ENCODE peak calls at places on chromosome 7, in four cellular contexts. M is cardiac fibroblast, K is endothelial cell of umbilical vein, Q is K562. S is an unnamed sample.
A peak's percentile ranks its signal among the peaks of the same experiment; 100 is the strongest.

GRCh38 chr7:45584261-45585210 is 10.4 kb downstream of the ADCY1 start:
- DNase-seq in Q (no peak), K (no peak), M (no peak), S (no peak)

GRCh38 chr7:150862356-150862755 is 10.0 kb downstream of the AOC1 start:
- DNase-seq in M (no peak), K (no peak), Q (no peak), S (no peak)

GRCh38 chr7:85682819-85683218 is 496.0 kb upstream of the SEMA3D start:
- DNase-seq in M (peak; percentile 37), K (peak; percentile 29), Q (no peak), S (peak; percentile 61)

GRCh38 chr7:2621948-2622640 is 9.7 kb upstream of the TTYH3 start:
- DNase-seq in M (no peak), Q (no peak), K (peak; percentile 16), S (no peak)

GRCh38 chr7:117951711-117952280 is 78.6 kb upstream of the CTTNBP2 start:
- DNase-seq in Q (no peak), K (no peak), M (no peak), S (no peak)

GRCh38 chr7:134932707-134933370 is 53.5 kb upstream of the AGBL3 start:
- DNase-seq in M (peak; percentile 94), Q (peak; percentile 22), K (no peak), S (peak; percentile 24)

GRCh38 chr7:80278737-80279136 is 144.1 kb downstream of the GNAI1 start:
- DNase-seq in K (no peak), Q (no peak), M (no peak), S (no peak)

GRCh38 chr7:151754142-151754590 is 122.7 kb downstream of the PRKAG2 start:
- DNase-seq in Q (peak; percentile 78), M (peak; percentile 99), K (peak; percentile 97), S (peak; percentile 99)

GRCh38 chr7:132076301-132077049 is 499.8 kb downstream of the PLXNA4 start:
- DNase-seq in Q (no peak), M (no peak), K (no peak), S (no peak)

GRCh38 chr7:128172151-128172550 is 68.9 kb upstream of the LEP start:
- DNase-seq in Q (no peak), M (no peak), K (no peak), S (no peak)

GRCh38 chr7:3461923-3462322 is 160.9 kb downstream of the SDK1 start:
- DNase-seq in K (no peak), Q (no peak), M (no peak), S (no peak)

GRCh38 chr7:137994091-137994688 is 7.7 kb downstream of the CREB3L2 start:
- DNase-seq in M (peak; percentile 32), Q (peak; percentile 60), K (no peak), S (no peak)

GRCh38 chr7:39299695-39300094 is 266.5 kb upstream of the YAE1 start:
- DNase-seq in M (no peak), Q (no peak), K (no peak), S (no peak)

GRCh38 chr7:45721949-45722598 is 147.9 kb downstream of the ADCY1 start:
- DNase-seq in M (no peak), Q (peak; percentile 9), K (no peak), S (no peak)

GRCh38 chr7:98755138-98755898 is 114.5 kb downstream of the TMEM130 start:
- DNase-seq in Q (peak; percentile 35), K (no peak), M (no peak), S (no peak)
- TF ChIP-seq CTCF in Q (peak; percentile 54), K (no peak), M (no peak), S (no peak)

GRCh38 chr7:16754869-16755317 is 1.3 kb downstream of the TSPAN13 start:
- DNase-seq in K (no peak), Q (peak; percentile 53), M (no peak), S (no peak)
- H3K4me3 ChIP-seq in K (peak overlapping the region; percentile 81), Q (peak overlapping the region; percentile 72), M (no peak overlapping the region), S (peak overlapping the region; percentile 78)

GRCh38 chr7:139701908-139702307 is 75.9 kb downstream of the HIPK2 start:
- DNase-seq in Q (no peak), K (no peak), M (no peak), S (no peak)

GRCh38 chr7:139698879-139699278 is 78.9 kb downstream of the HIPK2 start:
- DNase-seq in Q (no peak), M (no peak), K (no peak), S (no peak)

GRCh38 chr7:139700505-139701235 is 77.1 kb downstream of the HIPK2 start:
- DNase-seq in Q (no peak), K (no peak), M (no peak), S (no peak)

GRCh38 chr7:139698278-139698677 is 79.5 kb downstream of the HIPK2 start:
- DNase-seq in Q (no peak), K (no peak), M (no peak), S (no peak)

DNA sequence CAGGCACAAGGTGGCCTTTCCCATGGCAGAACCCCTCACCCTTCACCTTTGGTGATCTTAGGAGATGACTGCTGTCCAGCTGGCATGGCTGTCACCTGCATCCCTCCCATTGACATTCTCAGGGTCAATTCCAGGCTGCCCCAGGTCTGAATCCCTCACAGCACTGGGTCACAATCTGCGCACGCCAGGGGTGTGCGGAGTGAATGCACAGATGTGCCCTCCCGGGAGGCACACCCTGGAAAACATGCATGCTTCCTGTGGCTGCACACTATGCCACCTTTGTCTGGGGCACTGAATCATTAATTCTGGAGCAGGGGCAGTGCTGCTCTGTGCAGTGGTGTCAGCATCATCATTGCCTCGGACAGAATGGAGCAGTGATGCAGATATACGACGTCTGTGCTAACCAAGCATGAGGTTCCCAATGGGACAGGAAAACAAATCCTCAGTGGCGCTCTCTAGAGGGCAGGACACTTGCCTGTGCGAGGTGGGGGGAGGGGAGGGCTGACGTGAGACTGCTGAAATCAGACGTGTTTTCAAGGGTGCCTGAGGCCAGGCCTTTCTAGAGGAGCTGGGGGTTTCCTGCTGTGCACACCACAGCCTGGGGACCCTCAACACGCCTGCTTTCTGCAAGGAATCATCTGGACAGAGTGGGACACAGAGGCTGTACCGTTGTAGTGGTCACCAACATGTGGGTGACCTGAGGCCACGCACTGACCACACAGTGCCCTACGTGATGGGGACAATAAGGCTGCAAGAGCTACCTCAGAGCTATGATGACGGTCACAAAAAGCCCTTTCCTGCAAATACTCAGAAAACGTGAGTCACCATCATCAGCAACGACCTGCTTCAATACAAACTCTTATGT is 77.9 kb downstream of the HIPK2 start:
- DNase-seq in Q (peak; percentile 56), K (no peak), M (no peak), S (no peak)
- TF ChIP-seq CTCF in Q (peak; percentile 54), K (no peak), M (no peak), S (no peak)

GRCh38 chr7:97006146-97006950 is 995 bp downstream of the DLX6 start:
- DNase-seq in M (no peak), Q (no peak), K (peak; percentile 29), S (peak; percentile 23)

GRCh38 chr7:97005764-97006145 is 402 bp downstream of the DLX6 start:
- DNase-seq in K (no peak), Q (no peak), M (peak; percentile 38), S (no peak)

GRCh38 chr7:97003262-97004236 is 1.8 kb upstream of the DLX6 start:
- DNase-seq in Q (no peak), M (no peak), K (no peak), S (no peak)

GRCh38 chr7:97004237-97004930 is 969 bp upstream of the DLX6 start:
- DNase-seq in Q (no peak), M (no peak), K (no peak), S (no peak)

GRCh38 chr7:97004931-97005763 is at the start of gene DLX6:
- DNase-seq in K (no peak), Q (no peak), M (no peak), S (peak; percentile 18)
- H3K4me3 ChIP-seq in K (no peak within 1 kb of the TSS), Q (no peak within 1 kb of the TSS), M (peak within 1 kb of the TSS; percentile 11), S (peak within 1 kb of the TSS; percentile 19)

GRCh38 chr7:49483142-49483541 is 290.3 kb upstream of the VWC2 start:
- DNase-seq in K (no peak), M (no peak), Q (no peak), S (no peak)
- TF ChIP-seq CTCF in K (no peak), M (no peak), Q (no peak), S (no peak)

GRCh38 chr7:7972128-7972527 is 3.5 kb downstream of the GLCCI1 start:
- DNase-seq in M (no peak), K (no peak), Q (no peak), S (peak; percentile 54)
- H3K4me3 ChIP-seq in M (no peak overlapping the region), K (no peak overlapping the region), Q (peak overlapping the region; percentile 18), S (no peak overlapping the region)

DNA sequence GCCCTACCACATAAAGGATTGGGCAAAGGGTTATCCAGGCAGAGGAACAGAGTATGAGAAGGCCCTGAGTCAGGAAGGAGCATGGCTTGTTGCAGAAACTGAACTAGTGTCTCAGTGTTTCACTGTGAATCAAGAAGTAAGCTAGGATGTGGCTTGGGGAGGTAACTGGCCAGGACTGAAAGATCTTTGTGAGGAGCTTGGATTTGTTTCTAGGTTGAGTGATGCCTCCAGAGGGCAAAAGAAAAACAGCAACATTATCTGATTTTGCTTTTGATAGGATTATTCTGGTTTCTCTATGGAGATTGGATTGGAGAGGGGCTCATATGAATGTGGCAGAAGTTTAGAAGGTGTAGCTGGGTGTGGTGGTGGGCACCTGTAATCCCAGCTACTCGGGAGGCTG is 137.9 kb upstream of the HDAC9 start:
- DNase-seq in M (peak; percentile 35), Q (no peak), K (no peak), S (no peak)
- TF ChIP-seq CTCF in M (peak; percentile 26), Q (peak; percentile 20), K (peak; percentile 11), S (peak; percentile 31)

GRCh38 chr7:98211676-98212531 is 665 bp downstream of the BHLHA15 start:
- DNase-seq in M (no peak), Q (peak; percentile 34), K (no peak), S (no peak)
- H3K4me3 ChIP-seq in M (no peak overlapping the region), Q (peak overlapping the region; percentile 21), K (no peak overlapping the region), S (no peak overlapping the region)

DNA sequence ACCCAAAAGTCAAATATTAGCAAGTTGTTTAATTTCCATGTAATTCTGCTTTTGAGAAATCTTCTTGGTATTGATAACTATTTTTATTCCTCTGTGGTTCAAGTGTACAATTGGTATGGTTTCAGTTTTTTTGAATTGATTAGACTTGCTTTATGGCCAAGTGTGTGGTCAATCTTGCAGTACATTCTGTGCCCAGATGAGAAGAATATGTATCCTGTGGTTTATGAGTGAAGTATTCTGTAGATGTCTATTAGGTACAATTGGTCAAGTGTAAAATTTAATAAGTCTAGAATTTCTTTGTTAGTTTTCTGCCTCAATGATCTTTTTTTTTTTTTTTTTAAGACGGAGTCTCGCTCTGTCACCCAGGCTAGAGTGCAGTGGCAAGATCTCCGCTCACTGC is 36.6 kb upstream of the C7orf33 start:
- DNase-seq in Q (no peak), K (no peak), M (no peak), S (no peak)
- TF ChIP-seq CTCF in Q (no peak), K (no peak), M (no peak), S (no peak)